ENCODE peak calls at places on chromosomes 3 and 15, in ten cellular contexts. Q, G, W, B, X, H, L, Y, O and Z are unnamed samples.

GRCh38 chr15:25655168-25655956 is 207.8 kb downstream of the ATP10A start:
- DNase-seq in Q (peak; percentile 26), G (no peak), W (no peak), B (no peak), X (no peak), H (no peak), L (no peak), Y (no peak), O (no peak), Z (peak; percentile 26)

GRCh38 chr15:49675051-49675450 is 54.2 kb downstream of the DTWD1 start:
- DNase-seq in Q (peak; percentile 23), G (no peak), W (no peak), B (no peak), X (no peak), H (peak; percentile 5), L (no peak), Y (no peak), O (no peak), Z (no peak)

GRCh38 chr3:184042617-184043016 is 10.2 kb upstream of the HTR3C start:
- DNase-seq in Q (no peak), G (no peak), W (no peak), B (no peak), X (no peak), H (no peak), L (no peak), Y (no peak), O (no peak), Z (no peak)

GRCh38 chr3:136919799-136920580 is 37.8 kb upstream of the IL20RB start:
- DNase-seq in Q (no peak), G (no peak), W (no peak), B (no peak), X (no peak), H (peak; percentile 92), L (no peak), Y (no peak), O (no peak), Z (peak; percentile 87)

GRCh38 chr3:123421353-123422174 is 27.3 kb downstream of the ADCY5 start:
- DNase-seq in Q (no peak), G (no peak), W (no peak), B (no peak), X (peak; percentile 69), H (no peak), L (peak; percentile 50), Y (no peak), O (no peak), Z (peak; percentile 44)

GRCh38 chr3:112321867-112322652 is 10.9 kb upstream of the CD200 start:
- DNase-seq in Q (no peak), G (no peak), W (no peak), B (no peak), X (peak; percentile 29), H (no peak), L (no peak), Y (no peak), O (no peak), Z (no peak)

GRCh38 chr15:74616020-74616939 is 644 bp downstream of the CLK3 start:
- DNase-seq in Q (peak; percentile 48), G (peak; percentile 90), W (peak; percentile 92), B (peak; percentile 94), X (peak; percentile 68), H (peak; percentile 56), L (peak; percentile 89), Y (peak; percentile 75), O (peak; percentile 89), Z (no peak)

GRCh38 chr15:101490922-101491738 is 1.6 kb upstream of the PCSK6 start:
- DNase-seq in Q (no peak), G (no peak), W (no peak), B (peak; percentile 88), X (no peak), H (no peak), L (no peak), Y (no peak), O (no peak), Z (no peak)

GRCh38 chr3:73413619-73414018 is 211.1 kb downstream of the PDZRN3 start:
- DNase-seq in Q (no peak), G (no peak), W (no peak), B (no peak), X (no peak), H (no peak), L (no peak), Y (no peak), O (no peak), Z (no peak)

GRCh38 chr15:101320501-101321052 is 25.5 kb upstream of the SNRPA1 start:
- DNase-seq in Q (peak; percentile 72), G (no peak), W (peak; percentile 88), B (no peak), X (no peak), H (peak; percentile 29), L (peak; percentile 52), Y (peak; percentile 93), O (peak; percentile 79), Z (peak; percentile 79)

GRCh38 chr3:42489937-42490227 is 12.6 kb upstream of the VIPR1 start:
- DNase-seq in Q (no peak), G (no peak), W (no peak), B (no peak), X (no peak), H (no peak), L (no peak), Y (no peak), O (no peak), Z (no peak)

GRCh38 chr3:55965776-55966175 is 478.7 kb upstream of the WNT5A start:
- DNase-seq in Q (no peak), G (no peak), W (no peak), B (no peak), X (no peak), H (no peak), L (no peak), Y (no peak), O (no peak), Z (no peak)

GRCh38 chr3:134542287-134542686 is 56.4 kb downstream of the CEP63 start:
- DNase-seq in Q (peak; percentile 25), G (no peak), W (no peak), B (no peak), X (no peak), H (no peak), L (no peak), Y (no peak), O (no peak), Z (no peak)

GRCh38 chr15:49731187-49731828 is 110.5 kb downstream of the DTWD1 start:
- DNase-seq in Q (no peak), G (no peak), W (no peak), B (no peak), X (no peak), H (no peak), L (no peak), Y (no peak), O (no peak), Z (no peak)

GRCh38 chr3:104437891-104438290 is 928.8 kb upstream of the ALCAM start:
- DNase-seq in Q (peak; percentile 38), G (no peak), W (no peak), B (no peak), X (no peak), H (no peak), L (no peak), Y (no peak), O (no peak), Z (peak; percentile 96)

GRCh38 chr3:33062814-33063346 is 34.1 kb downstream of the GLB1 start:
- DNase-seq in Q (no peak), G (no peak), W (no peak), B (no peak), X (no peak), H (no peak), L (no peak), Y (no peak), O (no peak), Z (no peak)

GRCh38 chr15:64767203-64767602 is 8.2 kb downstream of the RBPMS2 start:
- DNase-seq in Q (no peak), G (no peak), W (no peak), B (no peak), X (peak; percentile 45), H (no peak), L (no peak), Y (no peak), O (no peak), Z (no peak)

DNA sequence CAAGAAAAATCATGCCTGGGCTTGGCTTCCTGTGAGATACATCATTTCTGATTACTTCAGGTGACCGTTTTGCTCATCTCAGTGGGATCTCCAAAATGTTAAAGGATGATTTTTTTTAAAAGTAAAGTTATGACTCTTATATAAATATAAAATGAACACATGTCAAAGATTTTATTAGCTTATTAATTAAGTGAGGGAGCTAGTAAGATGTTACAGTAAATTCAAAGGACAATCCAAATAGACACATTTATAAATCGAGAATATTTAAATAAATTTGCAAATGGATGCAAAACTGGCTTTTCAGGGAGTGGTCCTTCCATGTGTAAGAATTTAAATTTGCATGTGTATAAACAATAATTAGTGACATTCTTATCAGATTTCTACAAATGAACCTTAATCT is 87.0 kb downstream of the IQCH start:
- DNase-seq in Q (no peak), G (no peak), W (no peak), B (no peak), X (no peak), H (no peak), L (no peak), Y (no peak), O (no peak), Z (no peak)
- H3K27ac ChIP-seq in Q (no peak overlapping the region), G (no peak overlapping the region), W (no peak overlapping the region), B (no peak overlapping the region), X (no peak overlapping the region), H (no peak overlapping the region), L (no peak overlapping the region), Y (no peak overlapping the region), O (no peak overlapping the region), Z (no peak overlapping the region)

GRCh38 chr3:98593046-98593936 is at the start of gene CPOX:
- DNase-seq in Q (peak; percentile 95), G (peak; percentile 91), W (peak; percentile 97), B (peak; percentile 95), X (peak; percentile 91), H (peak; percentile 89), L (peak; percentile 93), Y (peak; percentile 28), O (peak; percentile 92), Z (no peak)
- TF ChIP-seq POLR2AphosphoS5 in Q (peak; percentile 81), G (peak; percentile 24), W (peak; percentile 81), B (peak; percentile 71), X (peak; percentile 78), H (no peak), L (peak; percentile 61), Y (peak; percentile 12), O (peak; percentile 65), Z (peak; percentile 84)

DNA sequence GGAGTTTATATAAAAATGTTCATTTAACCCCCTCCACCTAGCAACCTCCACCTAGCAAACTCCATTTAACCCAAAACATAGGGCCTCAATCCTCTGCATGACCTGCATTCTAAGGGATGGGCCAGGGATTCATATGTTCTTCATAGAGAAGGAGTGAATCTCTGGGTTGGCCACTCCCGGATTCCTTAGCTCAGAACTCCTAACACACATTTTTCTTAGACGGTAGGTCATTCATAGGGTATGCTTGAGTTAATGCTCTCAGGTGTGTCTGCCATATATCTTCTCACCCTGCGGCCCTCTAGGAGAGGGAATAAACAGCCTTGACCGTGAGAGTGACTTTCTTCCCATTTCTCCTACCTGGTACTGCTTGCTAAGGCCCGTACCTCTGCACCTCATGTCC is 102.0 kb upstream of the IGSF10 start:
- DNase-seq in Q (no peak), G (no peak), W (no peak), B (no peak), X (no peak), H (no peak), L (no peak), Y (no peak), O (no peak), Z (no peak)
- H3K27ac ChIP-seq in Q (no peak overlapping the region), G (no peak overlapping the region), W (no peak overlapping the region), B (no peak overlapping the region), X (no peak overlapping the region), H (no peak overlapping the region), L (no peak overlapping the region), Y (no peak overlapping the region), O (no peak overlapping the region), Z (peak overlapping the region; percentile 85)

GRCh38 chr3:29012011-29012410 is 268.9 kb upstream of the RBMS3 start:
- DNase-seq in Q (no peak), G (no peak), W (no peak), B (no peak), X (no peak), H (no peak), L (no peak), Y (no peak), O (no peak), Z (no peak)
- TF ChIP-seq POLR2AphosphoS5 in Q (no peak), G (no peak), W (no peak), B (no peak), X (no peak), H (no peak), L (no peak), Y (no peak), O (no peak), Z (no peak)